ENCODE peak calls at places on chromosomes 13 and 19, in eight cellular contexts. R is IMR-90, D is AG10803, P is astrocyte of the cerebellum, H is ovary, J is AG04449, M is A549, K is uterus. O is an unnamed sample.

GRCh38 chr19:5492281-5492812 is 37.1 kb downstream of the ZNRF4 start:
- DNase-seq in M (no peak), K (no peak), P (no peak), J (no peak), R (no peak), H (no peak), D (no peak), O (no peak)

GRCh38 chr19:2495651-2496316 is 19.9 kb downstream of the GADD45B start:
- DNase-seq in J (no peak), H (no peak), D (peak; percentile 42), R (no peak), P (no peak), M (no peak), K (peak; percentile 38), O (no peak)

GRCh38 chr19:8897106-8897505 is 64.9 kb downstream of the MBD3L1 start:
- DNase-seq in M (no peak), J (no peak), P (no peak), R (no peak), H (no peak), D (no peak), K (no peak), O (no peak)

GRCh38 chr13:75938811-75939525 is 302.8 kb downstream of the LMO7 start:
- DNase-seq in P (peak; percentile 13), K (no peak), D (no peak), R (peak; percentile 19), J (no peak), M (no peak), H (no peak), O (no peak)

GRCh38 chr19:1407662-1408299 is 395 bp downstream of the DAZAP1 start:
- DNase-seq in J (no peak), M (no peak), D (no peak), K (no peak), R (no peak), P (no peak), H (peak; percentile 74), O (no peak)

GRCh38 chr19:31863122-31863521 is 482.3 kb upstream of the ZNF507 start:
- DNase-seq in K (no peak), R (no peak), M (no peak), H (no peak), J (no peak), P (no peak), D (no peak), O (no peak)

GRCh38 chr13:65638572-65639168 is 1591.5 kb downstream of the PCDH9 start:
- DNase-seq in R (peak; percentile 63), M (peak; percentile 0), H (no peak), K (no peak), J (peak; percentile 5), P (peak; percentile 49), D (peak; percentile 59), O (peak; percentile 4)

GRCh38 chr13:113769106-113769505 is 10.1 kb downstream of the TMEM255B start:
- DNase-seq in H (no peak), R (no peak), J (no peak), D (no peak), M (no peak), K (no peak), P (no peak), O (no peak)

GRCh38 chr19:17933414-17934129 is 757 bp downstream of the CCDC124 start:
- DNase-seq in M (no peak), H (no peak), K (no peak), R (peak; percentile 42), J (no peak), P (no peak), D (peak; percentile 40), O (peak; percentile 41)

GRCh38 chr13:30734434-30734833 is 909 bp upstream of the ALOX5AP start:
- DNase-seq in P (no peak), M (no peak), K (no peak), R (peak; percentile 74), H (no peak), D (peak; percentile 65), J (no peak), O (peak; percentile 76)

GRCh38 chr19:1073956-1074511 is 7.1 kb downstream of the ARHGAP45 start:
- DNase-seq in D (no peak), R (no peak), K (no peak), M (no peak), J (no peak), P (no peak), H (no peak), O (no peak)

GRCh38 chr13:101231751-101232428 is 184.4 kb downstream of the NALCN start:
- DNase-seq in P (no peak), J (no peak), R (peak; percentile 35), M (no peak), K (no peak), H (no peak), D (peak; percentile 17), O (no peak)

GRCh38 chr19:45507864-45508680 is 793 bp downstream of the VASP start:
- DNase-seq in K (peak; percentile 65), H (peak; percentile 64), J (no peak), M (no peak), P (no peak), D (no peak), R (no peak), O (no peak)

GRCh38 chr13:79874396-79875360 is 393.7 kb downstream of the NDFIP2 start:
- DNase-seq in M (no peak), D (peak; percentile 11), J (no peak), P (no peak), R (peak; percentile 48), H (no peak), K (no peak), O (no peak)

GRCh38 chr13:111184685-111185401 is 69.7 kb downstream of the ARHGEF7 start:
- DNase-seq in J (no peak), K (no peak), H (no peak), R (no peak), P (no peak), M (no peak), D (no peak), O (no peak)

GRCh38 chr19:15595069-15595468 is 19.9 kb upstream of the CYP4F8 start:
- DNase-seq in P (no peak), H (no peak), D (no peak), K (no peak), J (no peak), R (no peak), M (no peak), O (no peak)

GRCh38 chr19:6047741-6048231 is 62.5 kb downstream of the RFX2 start:
- DNase-seq in M (no peak), K (no peak), H (no peak), R (peak; percentile 52), P (no peak), J (no peak), D (peak; percentile 47), O (no peak)

DNA sequence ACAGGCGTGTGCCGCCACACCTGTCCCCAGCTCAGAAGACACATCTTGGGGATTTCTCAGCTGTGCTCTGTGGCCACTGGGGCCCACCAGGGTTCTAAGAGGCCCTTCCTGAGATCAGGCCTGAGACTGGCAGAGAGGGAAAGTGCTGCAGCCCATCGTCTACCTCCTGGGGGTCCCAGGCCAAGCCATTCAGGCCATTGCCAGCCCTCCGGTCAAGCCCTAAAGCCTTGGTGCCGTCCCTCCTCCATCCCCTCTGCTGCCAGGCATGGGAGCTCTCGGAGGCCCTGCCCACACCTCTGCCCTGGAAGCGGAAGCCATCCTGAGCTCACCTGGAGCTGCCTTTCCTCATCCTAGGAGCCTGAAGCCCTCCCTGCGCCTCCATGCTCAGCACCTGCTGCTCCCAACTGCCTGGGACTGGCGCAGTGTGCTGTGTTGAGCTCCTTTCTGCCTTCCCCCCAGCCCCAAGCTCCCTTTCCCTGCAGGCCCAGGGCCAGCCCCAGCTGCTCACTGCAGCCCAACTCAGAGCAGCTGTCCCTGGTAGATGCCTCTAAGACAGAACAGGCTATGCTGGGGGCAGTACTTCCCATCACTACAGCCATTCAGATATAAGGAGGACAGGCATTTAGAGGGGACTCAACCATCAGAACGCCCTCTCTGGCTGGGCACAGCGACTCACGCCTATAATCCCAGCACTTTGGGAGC is 2.9 kb downstream of the SLC7A9 start:
- DNase-seq in M (no peak), D (no peak), R (no peak), J (no peak), H (no peak), K (no peak), P (no peak), O (no peak)
- TF ChIP-seq CTCF in M (no peak), D (no peak), R (no peak), J (no peak), H (no peak), K (no peak), P (no peak), O (no peak)

DNA sequence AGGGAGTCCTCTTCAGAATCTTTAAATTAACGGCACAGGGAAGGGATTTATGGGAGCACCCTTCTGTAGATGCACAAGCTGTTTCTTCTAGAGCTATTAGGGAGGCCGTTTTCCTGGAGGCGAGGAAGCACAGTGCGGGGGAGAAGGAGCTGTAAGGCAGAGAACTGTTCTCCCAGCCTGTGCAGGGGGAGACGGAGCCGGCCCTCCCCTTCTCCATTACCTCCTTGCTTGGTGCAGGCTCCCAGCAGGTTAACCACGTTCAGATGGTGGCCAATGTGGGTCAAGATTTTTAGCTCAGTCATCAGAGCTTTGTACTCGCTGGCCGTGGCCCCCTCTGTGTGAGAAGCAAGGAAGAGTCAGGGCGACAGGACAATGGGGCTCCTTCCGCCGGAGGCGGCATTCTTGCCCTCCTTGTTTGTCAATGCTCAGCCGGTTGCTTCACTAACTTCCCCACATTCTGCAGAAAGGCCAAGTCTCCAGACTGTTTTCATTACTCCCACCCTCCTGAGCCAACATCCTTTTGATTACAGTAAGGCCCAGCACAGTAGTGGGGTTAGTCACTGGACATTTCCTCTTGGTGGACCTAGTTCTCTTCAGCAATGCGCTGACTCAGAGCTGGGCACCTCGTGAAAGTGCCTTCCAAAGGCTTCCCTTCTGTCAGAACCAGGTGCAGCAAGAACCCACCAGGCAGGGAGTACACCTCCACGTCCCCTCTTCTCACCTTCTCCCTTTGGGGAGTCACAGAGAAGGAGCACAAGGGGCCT is 165.4 kb downstream of the FLT1 start:
- DNase-seq in D (peak; percentile 97), M (no peak), H (no peak), R (peak; percentile 97), P (no peak), K (peak; percentile 24), J (peak; percentile 85), O (no peak)
- H3K4me3 ChIP-seq in D (no peak overlapping the region), M (no peak overlapping the region), H (no peak overlapping the region), R (no peak overlapping the region), P (no peak overlapping the region), K (no peak overlapping the region), J (no peak overlapping the region), O (no peak overlapping the region)

GRCh38 chr19:10074153-10074552 is 12.0 kb upstream of the SHFL start:
- DNase-seq in R (peak; percentile 36), D (no peak), H (no peak), J (no peak), K (no peak), P (no peak), M (no peak), O (no peak)
- TF ChIP-seq CTCF in R (peak; percentile 42), D (no peak), H (no peak), J (peak; percentile 4), K (no peak), P (peak; percentile 18), M (no peak), O (peak; percentile 49)

DNA sequence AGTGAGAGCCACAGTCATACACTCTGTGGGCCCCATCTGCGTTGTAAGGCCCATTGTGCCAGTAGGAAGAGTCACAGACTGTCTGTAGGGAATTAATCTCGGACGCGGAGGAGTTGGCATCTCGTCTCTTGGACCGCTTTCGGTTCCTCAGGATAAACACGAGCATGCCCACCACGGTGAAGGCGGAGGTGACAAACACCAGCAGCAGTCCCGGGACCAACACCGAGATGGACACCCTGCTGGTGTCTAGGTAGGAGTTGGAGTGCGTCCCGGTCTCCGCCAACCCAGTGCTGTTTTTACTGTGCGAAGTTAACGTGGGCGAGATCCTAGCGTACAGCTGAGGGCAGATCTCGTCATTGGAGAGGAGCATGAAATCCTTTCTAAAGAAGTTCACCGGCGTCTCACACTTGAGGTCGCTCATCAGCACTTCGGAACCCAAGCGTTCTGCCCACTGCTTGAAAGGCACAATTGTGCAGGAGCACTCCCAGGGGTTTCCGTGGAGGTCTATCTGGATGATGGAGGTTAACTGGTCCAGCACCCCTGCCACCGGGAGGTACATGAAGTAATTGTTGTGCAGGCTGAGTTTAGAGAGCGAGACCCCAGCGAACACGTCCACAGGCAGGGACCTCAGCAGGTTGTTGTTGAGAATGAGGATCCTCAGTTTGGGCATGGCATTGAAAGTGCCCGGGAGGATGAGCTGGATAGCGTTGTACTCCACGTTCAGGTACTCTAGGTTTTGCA is 2.7 kb downstream of the SLITRK1 start:
- DNase-seq in M (no peak), R (no peak), D (peak; percentile 6), J (no peak), H (no peak), K (no peak), P (no peak), O (no peak)
- H3K4me3 ChIP-seq in M (no peak overlapping the region), R (peak overlapping the region; percentile 41), D (peak overlapping the region; percentile 54), J (peak overlapping the region; percentile 65), H (no peak overlapping the region), K (no peak overlapping the region), P (peak overlapping the region; percentile 51), O (peak overlapping the region; percentile 26)